ENCODE peak calls at places on chromosomes 7 and 10, in five cellular contexts. R is H1, I is GM12892, G is GM12878, E is SK-N-SH. B is an unnamed sample.

GRCh38 chr10:97689637-97690036 is 2.6 kb upstream of the AVPI1 start:
- DNase-seq in E (no peak), I (no peak), R (no peak), G (no peak), B (no peak)

GRCh38 chr10:114283535-114283934 is 44.5 kb downstream of the VWA2 start:
- DNase-seq in I (no peak), G (no peak), E (no peak), R (no peak), B (no peak)

GRCh38 chr10:58577394-58577793 is 64.7 kb downstream of the BICC1 start:
- DNase-seq in R (no peak), G (no peak), I (no peak), E (no peak), B (no peak)

GRCh38 chr10:81920213-81920829 is 45.3 kb downstream of the NRG3 start:
- DNase-seq in R (no peak), I (peak; percentile 5), E (peak; percentile 17), G (no peak), B (peak; percentile 6)

GRCh38 chr10:73771722-73772279 is 10.0 kb upstream of the CHCHD1 start:
- DNase-seq in I (no peak), G (no peak), R (no peak), E (no peak), B (no peak)

GRCh38 chr7:136726460-136726859 is 142.0 kb upstream of the CHRM2 start:
- DNase-seq in I (no peak), G (no peak), R (no peak), E (no peak), B (no peak)

GRCh38 chr10:132654708-132655661 is 117.4 kb downstream of the INPP5A start:
- DNase-seq in I (peak; percentile 81), E (peak; percentile 95), G (no peak), R (peak; percentile 39), B (peak; percentile 91)

GRCh38 chr7:116592041-116592355 is 67.2 kb downstream of the CAV1 start:
- DNase-seq in G (no peak), I (no peak), E (no peak), R (no peak), B (no peak)

GRCh38 chr7:111098011-111098925 is 7.3 kb downstream of the LRRN3 start:
- DNase-seq in I (no peak), R (no peak), G (no peak), E (no peak), B (no peak)

GRCh38 chr10:126663880-126664279 is 6.6 kb downstream of the C10orf90 start:
- DNase-seq in I (no peak), R (no peak), E (no peak), G (no peak), B (no peak)

GRCh38 chr7:149306854-149307253 is 44.9 kb downstream of the ZNF783 start:
- DNase-seq in I (no peak), E (no peak), R (no peak), G (no peak), B (no peak)

GRCh38 chr7:107816053-107816566 is 13.1 kb upstream of the SLC26A3 start:
- DNase-seq in I (no peak), E (no peak), R (no peak), G (no peak), B (no peak)

GRCh38 chr7:141697211-141697871 is 4.6 kb downstream of the DENND11 start:
- DNase-seq in G (no peak), R (no peak), I (no peak), E (no peak), B (no peak)

GRCh38 chr7:43764039-43764789 is 5.7 kb downstream of the BLVRA start:
- DNase-seq in I (no peak), R (no peak), E (no peak), G (no peak), B (peak; percentile 29)

GRCh38 chr10:70274643-70275042 is 9.2 kb downstream of the NPFFR1 start:
- DNase-seq in E (no peak), R (no peak), G (no peak), I (no peak), B (no peak)

DNA sequence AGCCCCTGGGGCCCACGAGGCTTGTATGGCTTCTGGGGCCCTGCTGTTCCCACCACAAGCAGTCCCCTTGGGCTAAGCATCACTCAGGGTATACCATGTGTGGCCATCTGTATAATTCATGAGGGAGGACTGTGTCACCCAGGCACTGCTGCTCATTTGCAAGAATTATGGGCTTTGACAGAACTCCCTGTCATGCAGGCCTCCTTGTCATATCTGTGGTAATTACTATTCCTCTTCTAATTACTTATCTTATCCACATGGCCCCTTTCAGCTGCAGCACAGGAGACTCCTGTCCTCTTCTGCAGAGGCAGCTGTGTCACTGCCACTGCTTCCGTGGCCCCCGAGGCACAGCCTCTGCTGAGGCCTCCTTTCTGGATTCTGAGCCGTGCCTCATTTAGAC is 46.3 kb downstream of the LRMDA start:
- DNase-seq in R (no peak), G (no peak), E (peak; percentile 76), I (no peak), B (no peak)
- TF ChIP-seq TAF1 in R (no peak), G (no peak), E (no peak), I (no peak), B (no peak)

GRCh38 chr10:77943086-77943901 is 16.7 kb upstream of the DLG5 start:
- DNase-seq in I (no peak), E (no peak), R (no peak), G (no peak), B (no peak)

GRCh38 chr10:77946084-77946483 is 19.5 kb upstream of the DLG5 start:
- DNase-seq in G (no peak), E (no peak), R (no peak), I (no peak), B (no peak)

GRCh38 chr10:77949167-77949566 is 22.6 kb upstream of the DLG5 start:
- DNase-seq in G (no peak), R (peak; percentile 82), I (no peak), E (no peak), B (no peak)
- TF ChIP-seq POLR2AphosphoS5 in G (no peak), R (no peak), I (no peak), E (peak; percentile 15), B (no peak)

GRCh38 chr7:100783804-100784203 is 43.5 kb downstream of the EPHB4 start:
- DNase-seq in E (peak; percentile 12), I (no peak), G (no peak), R (no peak), B (no peak)

GRCh38 chr7:100781255-100781654 is 46.1 kb downstream of the EPHB4 start:
- DNase-seq in R (no peak), G (no peak), E (peak; percentile 30), I (no peak), B (no peak)

GRCh38 chr7:100779359-100779758 is 46.0 kb downstream of the ZAN start:
- DNase-seq in R (no peak), I (no peak), G (no peak), E (peak; percentile 20), B (no peak)

GRCh38 chr7:100773491-100773890 is 40.1 kb downstream of the ZAN start:
- DNase-seq in I (no peak), R (no peak), E (no peak), G (no peak), B (no peak)

DNA sequence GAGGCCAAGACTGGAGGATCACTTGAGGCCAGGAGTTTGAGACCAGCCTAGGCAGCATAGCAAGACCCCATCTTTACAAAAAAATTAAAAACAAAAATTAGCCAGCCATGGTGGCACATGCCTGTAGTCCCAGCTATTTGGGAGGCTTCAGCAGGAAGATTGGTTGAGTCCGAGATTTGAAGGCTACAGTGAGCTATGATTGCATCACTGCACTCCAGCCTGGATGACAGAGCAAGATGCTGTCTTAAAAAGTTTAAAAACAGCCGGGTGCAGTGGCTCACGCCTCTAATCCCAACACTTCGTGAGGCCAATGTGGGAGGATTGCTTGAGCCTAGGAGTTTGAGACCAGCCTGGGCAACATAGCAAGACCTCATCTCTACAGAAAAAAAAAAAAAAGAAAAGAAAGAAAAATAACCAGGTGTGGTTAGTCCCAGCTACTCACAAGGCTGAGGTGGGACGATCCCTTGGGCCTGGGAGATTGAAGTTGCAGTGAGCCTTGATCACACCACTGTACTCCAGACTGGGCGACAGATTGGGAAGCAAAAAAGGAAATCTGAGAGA is 44.7 kb downstream of the ZAN start:
- DNase-seq in R (no peak), G (no peak), E (no peak), I (no peak), B (no peak)
- TF ChIP-seq TAF1 in R (no peak), G (no peak), E (no peak), I (no peak), B (no peak)

DNA sequence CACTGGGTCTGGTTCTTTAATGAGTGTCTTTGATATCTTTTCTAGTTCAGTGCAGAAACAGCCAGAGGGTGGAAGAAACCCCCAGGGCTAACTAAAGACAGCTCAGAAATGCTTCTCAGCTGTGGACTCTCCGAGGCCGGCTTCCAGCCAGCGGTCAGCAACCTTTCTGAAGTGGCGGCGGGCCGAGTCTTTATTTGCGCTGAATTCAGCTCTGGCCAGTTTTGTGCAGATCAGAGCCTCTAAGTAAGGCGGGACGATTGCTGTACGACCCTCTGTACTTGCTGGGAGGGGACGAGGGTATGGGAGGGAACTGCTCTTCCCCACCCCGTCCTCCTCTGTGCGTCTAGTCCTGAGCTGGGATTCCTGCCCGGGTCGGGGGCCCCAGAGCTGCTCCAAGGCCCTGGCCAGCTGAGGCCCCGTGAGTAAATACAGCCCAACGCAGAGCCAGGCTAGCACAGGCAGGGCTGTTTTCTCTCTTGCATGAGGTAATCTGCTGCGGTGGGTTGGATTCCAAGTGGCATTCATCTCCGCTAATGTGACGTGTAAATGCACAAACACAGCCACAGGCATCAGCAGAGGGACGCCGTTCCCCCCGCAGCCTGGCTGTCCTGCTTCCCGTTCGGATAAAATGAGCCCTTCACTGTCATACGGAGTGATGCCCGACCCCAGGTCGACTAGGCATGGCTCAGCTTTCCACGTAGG is 159.7 kb downstream of the PIP4K2A start:
- DNase-seq in E (peak; percentile 57), R (no peak), G (no peak), I (no peak), B (no peak)
- TF ChIP-seq POLR2AphosphoS5 in E (no peak), R (no peak), G (no peak), I (no peak), B (no peak)

GRCh38 chr10:50275650-50276235 is 24.4 kb upstream of the ASAH2 start:
- DNase-seq in R (no peak), I (no peak), G (peak; percentile 25), E (peak; percentile 5), B (peak; percentile 11)
- TF ChIP-seq TAF1 in R (no peak), I (no peak), G (no peak), E (no peak), B (no peak)

GRCh38 chr10:80509108-80509402 is 28.6 kb upstream of the SH2D4B start:
- DNase-seq in G (no peak), R (no peak), E (no peak), I (no peak), B (no peak)

GRCh38 chr10:80506836-80507483 is 30.7 kb upstream of the SH2D4B start:
- DNase-seq in E (no peak), G (no peak), R (no peak), I (no peak), B (no peak)

GRCh38 chr10:80511984-80512634 is 25.6 kb upstream of the SH2D4B start:
- DNase-seq in I (no peak), E (no peak), G (no peak), R (no peak), B (no peak)

GRCh38 chr10:80507484-80507880 is 30.2 kb upstream of the SH2D4B start:
- DNase-seq in E (no peak), R (no peak), G (no peak), I (no peak), B (no peak)

GRCh38 chr10:80509403-80510161 is 28.1 kb upstream of the SH2D4B start:
- DNase-seq in G (no peak), E (no peak), I (no peak), R (no peak), B (no peak)
- TF ChIP-seq POLR2AphosphoS5 in G (no peak), E (no peak), I (no peak), R (no peak), B (no peak)

GRCh38 chr7:96786998-96787395 is 77.4 kb upstream of the SEM1 start:
- DNase-seq in E (no peak), G (no peak), I (no peak), R (no peak), B (no peak)
- TF ChIP-seq TAF1 in E (no peak), G (no peak), I (no peak), R (no peak), B (no peak)

GRCh38 chr10:4704034-4704545 is 121.9 kb upstream of the AKR1E2 start:
- DNase-seq in I (no peak), G (no peak), E (no peak), R (no peak), B (no peak)
- TF ChIP-seq POLR2AphosphoS5 in I (no peak), G (no peak), E (peak; percentile 80), R (no peak), B (no peak)